ENCODE peak calls at places on chromosomes 4 and X, in five cellular contexts. C, T, G, I and Q are unnamed samples.

GRCh38 chrX:134718329-134719317 is 60.4 kb upstream of the PLAC1 start:
- DNase-seq in G (peak), C (no peak), I (no peak), T (no peak), Q (peak)

GRCh38 chrX:150902434-150903109 is 4.1 kb upstream of the CD99L2 start:
- DNase-seq in I (no peak), T (no peak), G (no peak), C (no peak), Q (no peak)

GRCh38 chrX:12975670-12975965 is 708 bp downstream of the TMSB4X start:
- DNase-seq in T (no peak), C (no peak), I (no peak), G (peak), Q (no peak)

GRCh38 chr4:187387709-187388108 is 607.9 kb upstream of the ZFP42 start:
- DNase-seq in I (no peak), G (no peak), C (no peak), T (no peak), Q (no peak)

GRCh38 chrX:19593684-19594083 is 78.4 kb upstream of the MAP3K15 start:
- DNase-seq in C (peak), I (peak), T (no peak), G (no peak), Q (peak)

GRCh38 chr4:180589575-180589974 is 1653.6 kb upstream of the TENM3 start:
- DNase-seq in C (no peak), I (no peak), T (no peak), G (no peak), Q (no peak)

GRCh38 chrX:64192673-64193072 is 12.8 kb downstream of the AMER1 start:
- DNase-seq in I (no peak), T (no peak), C (no peak), G (no peak), Q (no peak)

GRCh38 chr4:162700815-162701361 is 465.8 kb downstream of the NAF1 start:
- DNase-seq in T (no peak), G (no peak), C (no peak), I (no peak), Q (peak)

GRCh38 chrX:11787564-11787963 is 29.5 kb downstream of the MSL3 start:
- DNase-seq in G (peak), I (peak), C (no peak), T (peak), Q (peak)

GRCh38 chrX:111168314-111168713 is 72.3 kb downstream of the PAK3 start:
- DNase-seq in G (no peak), T (no peak), I (no peak), C (no peak), Q (peak)

GRCh38 chrX:134908235-134908834 is 82.5 kb upstream of the SMIM10 start:
- DNase-seq in I (peak), C (no peak), T (no peak), G (no peak), Q (no peak)

GRCh38 chrX:72003811-72004750 is 93.4 kb downstream of the NHSL2 start:
- DNase-seq in I (no peak), T (peak), C (no peak), G (no peak), Q (peak)

GRCh38 chr4:187289371-187289770 is 565.7 kb upstream of the FAT1 start:
- DNase-seq in T (no peak), G (no peak), I (no peak), C (no peak), Q (peak)

GRCh38 chr4:6362896-6363295 is 93.2 kb downstream of the WFS1 start:
- DNase-seq in C (no peak), I (no peak), T (no peak), G (no peak), Q (peak)

GRCh38 chr4:164770051-164770724 is 16.3 kb downstream of the SMIM31 start:
- DNase-seq in G (no peak), T (no peak), I (no peak), C (no peak), Q (no peak)

GRCh38 chr4:132565542-132565941 is 583.6 kb upstream of the PCDH10 start:
- DNase-seq in C (no peak), I (no peak), G (no peak), T (no peak), Q (no peak)

GRCh38 chr4:129344058-129344457 is 248.1 kb downstream of the C4orf33 start:
- DNase-seq in C (no peak), G (no peak), I (no peak), T (no peak), Q (peak)

GRCh38 chr4:37793562-37793961 is 32.9 kb upstream of the PGM2 start:
- DNase-seq in T (no peak), I (peak), G (no peak), C (no peak), Q (peak)

GRCh38 chr4:26321326-26322276 is 787 bp downstream of the RBPJ start:
- DNase-seq in T (no peak), G (peak), C (no peak), I (peak), Q (peak)

GRCh38 chrX:78800694-78801093 is 53.2 kb downstream of the LPAR4 start:
- DNase-seq in T (no peak), C (no peak), G (no peak), I (no peak), Q (no peak)

GRCh38 chr4:136319789-136320470 is 1212.4 kb downstream of the PCDH18 start:
- DNase-seq in T (no peak), I (no peak), C (no peak), G (no peak), Q (peak)